ENCODE peak calls at places on chromosomes 11 and 22, in four cellular contexts. One of them, this sample, is unnamed.

GRCh38 chr22:41512421-41513194 is 31.7 kb downstream of the POLR3H start:
- DNase-seq in K562: peak; percentile 88
- DNase-seq in HepG2: peak; percentile 29
- DNase-seq in A549: peak; percentile 48
- DNase-seq in this sample: peak; percentile 86

GRCh38 chr11:72038491-72038890 is 39.8 kb downstream of the IL18BP start:
- DNase-seq in K562: no peak
- DNase-seq in HepG2: no peak
- DNase-seq in A549: no peak
- DNase-seq in this sample: no peak

GRCh38 chr22:26038365-26038764 is 130.9 kb upstream of the SEZ6L start:
- DNase-seq in K562: no peak
- DNase-seq in HepG2: peak; percentile 60
- DNase-seq in A549: no peak
- DNase-seq in this sample: no peak

GRCh38 chr11:83159901-83160865 is 3.3 kb downstream of the PCF11 start:
- DNase-seq in K562: no peak
- DNase-seq in HepG2: no peak
- DNase-seq in A549: peak; percentile 23
- DNase-seq in this sample: no peak

GRCh38 chr22:28345304-28345703 is 334.3 kb downstream of the TTC28 start:
- DNase-seq in K562: no peak
- DNase-seq in HepG2: no peak
- DNase-seq in A549: no peak
- DNase-seq in this sample: no peak

GRCh38 chr11:13141731-13142724 is 132.9 kb downstream of the RASSF10 start:
- DNase-seq in K562: no peak
- DNase-seq in HepG2: no peak
- DNase-seq in A549: no peak
- DNase-seq in this sample: no peak

GRCh38 chr22:21642584-21643448 is 714 bp downstream of the SDF2L1 start:
- DNase-seq in K562: peak; percentile 98
- DNase-seq in HepG2: peak; percentile 62
- DNase-seq in A549: peak; percentile 66
- DNase-seq in this sample: peak; percentile 81

GRCh38 chr11:96361778-96362177 is 18.8 kb upstream of the MAML2 start:
- DNase-seq in K562: peak; percentile 59
- DNase-seq in HepG2: no peak
- DNase-seq in A549: no peak
- DNase-seq in this sample: no peak

GRCh38 chr11:46294365-46295309 is 17.2 kb downstream of the CREB3L1 start:
- DNase-seq in K562: peak; percentile 77
- DNase-seq in HepG2: no peak
- DNase-seq in A549: no peak
- DNase-seq in this sample: peak; percentile 78

GRCh38 chr11:45750439-45750838 is 54.5 kb upstream of the SLC35C1 start:
- DNase-seq in K562: no peak
- DNase-seq in HepG2: no peak
- DNase-seq in A549: no peak
- DNase-seq in this sample: no peak

GRCh38 chr22:42169055-42169469 is 38.5 kb upstream of the CYP2D6 start:
- DNase-seq in K562: peak; percentile 80
- DNase-seq in HepG2: peak; percentile 71
- DNase-seq in A549: peak; percentile 71
- DNase-seq in this sample: peak; percentile 90

GRCh38 chr22:32917577-32918375 is 116.3 kb downstream of the TIMP3 start:
- DNase-seq in K562: no peak
- DNase-seq in HepG2: no peak
- DNase-seq in A549: no peak
- DNase-seq in this sample: no peak

GRCh38 chr11:15775797-15776196 is 580.5 kb downstream of the SOX6 start:
- DNase-seq in K562: no peak
- DNase-seq in HepG2: no peak
- DNase-seq in A549: no peak
- DNase-seq in this sample: no peak

GRCh38 chr11:123086315-123086714 is 24.4 kb upstream of the HSPA8 start:
- DNase-seq in K562: no peak
- DNase-seq in HepG2: no peak
- DNase-seq in A549: no peak
- DNase-seq in this sample: no peak

GRCh38 chr22:41524283-41524682 is 20.0 kb downstream of the POLR3H start:
- DNase-seq in K562: no peak
- DNase-seq in HepG2: no peak
- DNase-seq in A549: no peak
- DNase-seq in this sample: no peak

DNA sequence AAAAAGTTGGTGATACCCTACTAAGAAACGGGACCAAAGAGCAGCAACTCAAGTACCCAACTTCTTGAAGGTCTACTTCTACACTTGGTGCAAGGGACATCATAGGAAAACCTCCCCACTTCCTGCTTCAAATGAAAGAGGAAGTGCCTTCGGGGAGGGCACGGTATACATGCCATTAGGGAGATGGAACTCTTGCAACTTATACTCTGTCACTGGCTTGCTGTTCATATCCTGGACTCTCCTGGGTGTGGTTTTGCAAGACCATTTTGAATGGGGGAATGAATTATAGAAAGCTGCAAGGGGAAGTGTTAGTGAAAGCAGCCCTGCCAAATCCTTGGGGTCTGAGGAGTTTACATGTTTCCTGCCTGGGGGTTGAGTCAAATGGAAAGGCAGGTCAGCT is 41.9 kb downstream of the CSNK2A3 start:
- DNase-seq in K562: no peak
- DNase-seq in HepG2: no peak
- DNase-seq in A549: no peak
- DNase-seq in this sample: no peak
- TF ChIP-seq NR3C1 in K562: no peak
- TF ChIP-seq NR3C1 in HepG2: no peak
- TF ChIP-seq NR3C1 in A549: no peak
- TF ChIP-seq NR3C1 in this sample: no peak

GRCh38 chr11:93530468-93530826 is 12.7 kb downstream of the SMCO4 start:
- DNase-seq in K562: no peak
- DNase-seq in HepG2: no peak
- DNase-seq in A549: no peak
- DNase-seq in this sample: no peak

GRCh38 chr11:93532285-93532789 is 10.9 kb downstream of the SMCO4 start:
- DNase-seq in K562: no peak
- DNase-seq in HepG2: no peak
- DNase-seq in A549: no peak
- DNase-seq in this sample: no peak

GRCh38 chr11:93528252-93528651 is 14.9 kb downstream of the SMCO4 start:
- DNase-seq in K562: no peak
- DNase-seq in HepG2: no peak
- DNase-seq in A549: no peak
- DNase-seq in this sample: no peak

GRCh38 chr11:93528757-93529639 is 14.2 kb downstream of the SMCO4 start:
- DNase-seq in K562: no peak
- DNase-seq in HepG2: no peak
- DNase-seq in A549: no peak
- DNase-seq in this sample: no peak

GRCh38 chr11:93529707-93530467 is 13.3 kb downstream of the SMCO4 start:
- DNase-seq in K562: no peak
- DNase-seq in HepG2: peak; percentile 74
- DNase-seq in A549: no peak
- DNase-seq in this sample: no peak
- TF ChIP-seq NR3C1 in K562: no peak
- TF ChIP-seq NR3C1 in HepG2: no peak
- TF ChIP-seq NR3C1 in A549: no peak
- TF ChIP-seq NR3C1 in this sample: no peak

GRCh38 chr11:47375020-47375419 is 3.3 kb downstream of the SPI1 start:
- DNase-seq in K562: no peak
- DNase-seq in HepG2: no peak
- DNase-seq in A549: no peak
- DNase-seq in this sample: no peak
- TF ChIP-seq NR3C1 in K562: no peak
- TF ChIP-seq NR3C1 in HepG2: no peak
- TF ChIP-seq NR3C1 in A549: no peak
- TF ChIP-seq NR3C1 in this sample: no peak

GRCh38 chr11:8263769-8264410 is at the start of gene LMO1:
- DNase-seq in K562: peak; percentile 72
- DNase-seq in HepG2: peak; percentile 41
- DNase-seq in A549: peak; percentile 74
- DNase-seq in this sample: peak; percentile 91

GRCh38 chr11:8261316-8261715 is 2.4 kb downstream of the LMO1 start:
- DNase-seq in K562: no peak
- DNase-seq in HepG2: no peak
- DNase-seq in A549: no peak
- DNase-seq in this sample: no peak

GRCh38 chr11:8261921-8262551 is 1.6 kb downstream of the LMO1 start:
- DNase-seq in K562: no peak
- DNase-seq in HepG2: no peak
- DNase-seq in A549: no peak
- DNase-seq in this sample: no peak

GRCh38 chr11:8262552-8263108 is 1.0 kb downstream of the LMO1 start:
- DNase-seq in K562: no peak
- DNase-seq in HepG2: no peak
- DNase-seq in A549: no peak
- DNase-seq in this sample: peak; percentile 78

GRCh38 chr11:8263109-8263768 is 439 bp downstream of the LMO1 start:
- DNase-seq in K562: no peak
- DNase-seq in HepG2: no peak
- DNase-seq in A549: no peak
- DNase-seq in this sample: peak; percentile 36
- TF ChIP-seq NR3C1 in K562: no peak
- TF ChIP-seq NR3C1 in HepG2: no peak
- TF ChIP-seq NR3C1 in A549: no peak
- TF ChIP-seq NR3C1 in this sample: no peak

DNA sequence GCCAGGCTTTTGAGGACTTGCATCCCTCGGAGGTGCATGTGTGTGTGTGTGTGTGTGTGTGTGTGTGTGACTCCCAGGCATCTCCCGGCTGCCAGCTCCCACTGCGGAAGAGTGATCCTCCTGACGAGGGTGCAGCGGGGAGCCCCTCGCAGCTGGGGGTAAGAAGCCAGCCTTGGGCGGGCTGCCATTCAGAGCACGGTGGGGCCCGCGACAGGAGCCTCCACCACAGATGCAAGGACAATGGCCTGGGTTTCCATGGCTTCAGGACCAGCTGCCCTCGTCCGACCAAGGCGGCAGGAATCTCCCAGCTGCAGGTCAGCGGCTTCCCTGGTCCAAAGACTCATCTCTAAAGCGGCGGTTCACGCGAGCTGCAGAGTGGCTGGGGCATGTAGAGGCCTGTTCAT is 908.5 kb downstream of the BRD1 start:
- DNase-seq in K562: no peak
- DNase-seq in HepG2: no peak
- DNase-seq in A549: no peak
- DNase-seq in this sample: no peak
- TF ChIP-seq NR3C1 in K562: no peak
- TF ChIP-seq NR3C1 in HepG2: no peak
- TF ChIP-seq NR3C1 in A549: no peak
- TF ChIP-seq NR3C1 in this sample: no peak

GRCh38 chr11:89433278-89433677 is 57.9 kb downstream of the NOX4 start:
- DNase-seq in K562: no peak
- DNase-seq in HepG2: no peak
- DNase-seq in A549: no peak
- DNase-seq in this sample: no peak
- TF ChIP-seq NR3C1 in K562: no peak
- TF ChIP-seq NR3C1 in HepG2: no peak
- TF ChIP-seq NR3C1 in A549: no peak
- TF ChIP-seq NR3C1 in this sample: no peak

GRCh38 chr11:120302001-120302805 is 22.9 kb upstream of the TLCD5 start:
- DNase-seq in K562: no peak
- DNase-seq in HepG2: no peak
- DNase-seq in A549: no peak
- DNase-seq in this sample: no peak
- TF ChIP-seq NR3C1 in K562: no peak
- TF ChIP-seq NR3C1 in HepG2: no peak
- TF ChIP-seq NR3C1 in A549: no peak
- TF ChIP-seq NR3C1 in this sample: no peak

GRCh38 chr11:126008956-126009355 is 53.7 kb downstream of the CDON start:
- DNase-seq in K562: no peak
- DNase-seq in HepG2: no peak
- DNase-seq in A549: no peak
- DNase-seq in this sample: no peak

GRCh38 chr11:126011220-126011619 is 51.4 kb downstream of the CDON start:
- DNase-seq in K562: peak; percentile 33
- DNase-seq in HepG2: no peak
- DNase-seq in A549: no peak
- DNase-seq in this sample: no peak

GRCh38 chr11:126006068-126006467 is 56.6 kb downstream of the CDON start:
- DNase-seq in K562: no peak
- DNase-seq in HepG2: no peak
- DNase-seq in A549: no peak
- DNase-seq in this sample: no peak

GRCh38 chr11:126002181-126002580 is 56.3 kb downstream of the VSIG10L2 start:
- DNase-seq in K562: no peak
- DNase-seq in HepG2: no peak
- DNase-seq in A549: no peak
- DNase-seq in this sample: no peak

GRCh38 chr11:126007263-126007662 is 55.4 kb downstream of the CDON start:
- DNase-seq in K562: no peak
- DNase-seq in HepG2: peak; percentile 47
- DNase-seq in A549: peak; percentile 15
- DNase-seq in this sample: no peak
- TF ChIP-seq NR3C1 in K562: no peak
- TF ChIP-seq NR3C1 in HepG2: no peak
- TF ChIP-seq NR3C1 in A549: no peak
- TF ChIP-seq NR3C1 in this sample: no peak

DNA sequence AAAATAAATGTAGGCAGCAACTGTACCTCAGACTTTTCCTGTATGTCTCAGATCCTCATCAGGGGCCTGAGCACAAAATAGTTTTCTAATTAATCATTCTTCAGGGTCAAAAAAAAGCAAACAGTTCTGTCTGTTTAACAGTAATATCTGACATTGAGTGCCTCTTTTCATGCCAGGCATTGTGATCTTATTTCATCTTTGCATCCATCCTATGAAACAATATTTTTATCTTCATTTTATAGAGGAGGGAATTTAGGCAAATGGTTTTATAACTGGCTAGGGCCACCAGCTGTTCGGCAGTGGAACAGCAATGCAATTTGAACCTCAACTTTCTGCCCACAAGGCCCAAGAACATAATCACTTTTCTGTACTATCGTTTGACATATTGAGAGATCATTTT is 145.6 kb downstream of the WNT7B start:
- DNase-seq in K562: no peak
- DNase-seq in HepG2: no peak
- DNase-seq in A549: peak; percentile 28
- DNase-seq in this sample: no peak
- TF ChIP-seq NR3C1 in K562: no peak
- TF ChIP-seq NR3C1 in HepG2: no peak
- TF ChIP-seq NR3C1 in A549: no peak
- TF ChIP-seq NR3C1 in this sample: no peak